ENCODE peak calls at places on chromosomes 4 and X, in ten cellular contexts. K, Z, I, Y, E, J, V, S, A and T are unnamed samples.

GRCh38 chr4:82639947-82640346 is 78.2 kb upstream of the TMEM150C start:
- DNase-seq in K (no peak), Z (no peak), I (no peak), Y (no peak), E (no peak), J (no peak), V (no peak), S (peak), A (no peak), T (no peak)

GRCh38 chr4:185143596-185143969 is 517 bp downstream of the SLC25A4 start:
- DNase-seq in K (no peak), Z (peak), I (peak), Y (no peak), E (no peak), J (peak), V (no peak), S (peak), A (peak), T (peak)

GRCh38 chrX:110178179-110178865 is 139.6 kb downstream of the AMMECR1 start:
- DNase-seq in K (no peak), Z (no peak), I (no peak), Y (no peak), E (no peak), J (no peak), V (no peak), S (no peak), A (no peak), T (no peak)

GRCh38 chr4:106092361-106093040 is 197.2 kb downstream of the NPNT start:
- DNase-seq in K (no peak), Z (no peak), I (no peak), Y (no peak), E (no peak), J (no peak), V (no peak), S (no peak), A (no peak), T (no peak)

GRCh38 chrX:21781525-21781924 is 23.6 kb upstream of the SMPX start:
- DNase-seq in K (no peak), Z (no peak), I (no peak), Y (no peak), E (no peak), J (no peak), V (no peak), S (no peak), A (peak), T (no peak)

GRCh38 chr4:22764183-22764582 is 71.4 kb downstream of the GBA3 start:
- DNase-seq in K (no peak), Z (no peak), I (no peak), Y (no peak), E (no peak), J (no peak), V (no peak), S (no peak), A (no peak), T (no peak)

GRCh38 chrX:154804957-154805695 is at the start of gene MPP1:
- DNase-seq in K (peak), Z (peak), I (peak), Y (peak), E (no peak), J (peak), V (peak), S (peak), A (peak), T (peak)

GRCh38 chr4:3037957-3038451 is 36.3 kb downstream of the HTT-AS start:
- DNase-seq in K (no peak), Z (no peak), I (no peak), Y (peak), E (no peak), J (no peak), V (no peak), S (peak), A (no peak), T (peak)

GRCh38 chr4:165011403-165011802 is 20.4 kb upstream of the TRIM60 start:
- DNase-seq in K (no peak), Z (no peak), I (no peak), Y (no peak), E (no peak), J (no peak), V (no peak), S (no peak), A (no peak), T (no peak)

GRCh38 chr4:165010991-165011390 is 20.8 kb upstream of the TRIM60 start:
- DNase-seq in K (no peak), Z (no peak), I (no peak), Y (no peak), E (no peak), J (no peak), V (no peak), S (no peak), A (no peak), T (no peak)

GRCh38 chr4:165013691-165014090 is 18.1 kb upstream of the TRIM60 start:
- DNase-seq in K (no peak), Z (no peak), I (no peak), Y (no peak), E (no peak), J (no peak), V (no peak), S (no peak), A (no peak), T (no peak)

DNA sequence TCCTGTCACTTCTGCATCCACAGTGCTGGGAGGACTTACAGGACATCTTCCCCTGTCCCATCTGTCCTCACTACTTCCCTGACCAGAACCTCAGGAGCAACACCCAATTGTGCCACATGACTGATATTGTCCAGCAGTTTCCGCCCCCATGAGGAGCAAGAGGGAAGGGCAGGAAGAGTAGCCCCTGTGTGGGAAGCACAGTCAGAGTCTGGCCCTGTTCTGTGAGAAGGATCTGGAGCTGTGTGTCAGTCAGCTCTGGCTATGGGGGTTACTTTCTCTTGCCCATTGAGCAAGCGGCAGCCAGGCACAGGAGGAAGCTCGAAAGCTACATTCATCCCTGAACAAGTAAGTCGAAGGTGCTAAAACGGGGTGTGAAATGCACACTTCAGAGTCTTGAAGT is 14.8 kb upstream of the TRIM60 start:
- DNase-seq in K (peak), Z (no peak), I (no peak), Y (no peak), E (no peak), J (peak), V (no peak), S (no peak), A (no peak), T (no peak)
- TF ChIP-seq CTCF in K (peak), Z (no peak), I (no peak), Y (no peak), E (peak), J (peak), V (peak), S (no peak), A (no peak), T (no peak)

GRCh38 chrX:41137589-41137988 is 52.3 kb downstream of the USP9X start:
- DNase-seq in K (no peak), Z (no peak), I (no peak), Y (no peak), E (no peak), J (no peak), V (no peak), S (peak), A (no peak), T (no peak)
- TF ChIP-seq CTCF in K (peak), Z (no peak), I (no peak), Y (peak), E (peak), J (peak), V (peak), S (peak), A (peak), T (peak)

DNA sequence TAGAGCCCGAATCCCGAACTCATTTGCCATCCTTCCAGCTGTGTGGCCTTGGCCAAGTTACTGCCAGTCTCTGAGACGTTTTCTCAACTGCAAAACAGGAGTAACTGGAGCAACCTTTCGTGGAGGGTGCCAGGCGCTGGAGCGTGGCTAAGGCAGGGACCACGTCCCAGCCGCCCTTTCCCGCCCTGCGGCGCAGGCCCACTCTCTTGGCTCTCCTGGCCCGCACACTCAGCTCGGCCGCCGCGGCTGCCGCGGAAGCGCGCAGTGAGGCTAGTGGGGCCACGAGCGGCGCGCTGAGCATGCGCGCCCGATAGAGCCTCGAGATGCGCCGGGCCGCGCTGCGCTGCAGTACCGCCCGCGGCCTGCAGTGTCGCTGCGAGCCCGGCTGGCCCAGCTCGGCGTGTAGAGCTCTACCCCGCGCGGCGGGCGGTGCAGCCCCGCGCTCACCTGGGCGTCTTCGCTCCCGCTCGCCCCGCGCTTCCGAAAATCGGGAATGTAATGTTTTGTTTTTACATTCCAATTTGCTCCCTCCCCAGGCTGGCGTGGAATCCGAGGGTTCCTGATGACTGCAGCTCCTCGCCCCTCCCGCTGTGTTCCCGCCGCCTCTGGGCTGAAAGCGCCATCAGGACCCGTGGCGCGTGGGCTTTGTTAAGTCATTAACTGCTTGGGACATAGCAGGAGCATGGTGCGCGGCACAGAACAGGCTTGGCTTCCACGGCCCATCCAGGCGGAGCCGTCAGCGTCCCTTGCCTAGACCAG is 4.0 kb upstream of the ZNF518B start:
- DNase-seq in K (peak), Z (peak), I (no peak), Y (peak), E (no peak), J (peak), V (peak), S (peak), A (peak), T (peak)
- TF ChIP-seq CTCF in K (peak), Z (peak), I (peak), Y (peak), E (peak), J (peak), V (peak), S (peak), A (peak), T (peak)

GRCh38 chr4:152462715-152463114 is 73.2 kb downstream of the FBXW7 start:
- DNase-seq in K (no peak), Z (no peak), I (no peak), Y (no peak), E (no peak), J (no peak), V (peak), S (peak), A (peak), T (no peak)

GRCh38 chr4:152458801-152459302 is 77.0 kb downstream of the FBXW7 start:
- DNase-seq in K (no peak), Z (no peak), I (no peak), Y (no peak), E (no peak), J (no peak), V (no peak), S (peak), A (peak), T (no peak)

GRCh38 chr4:152459326-152459725 is 76.6 kb downstream of the FBXW7 start:
- DNase-seq in K (no peak), Z (no peak), I (no peak), Y (no peak), E (no peak), J (no peak), V (no peak), S (no peak), A (no peak), T (no peak)

GRCh38 chr4:152462047-152462446 is 73.8 kb downstream of the FBXW7 start:
- DNase-seq in K (no peak), Z (no peak), I (no peak), Y (no peak), E (no peak), J (no peak), V (no peak), S (no peak), A (no peak), T (no peak)

DNA sequence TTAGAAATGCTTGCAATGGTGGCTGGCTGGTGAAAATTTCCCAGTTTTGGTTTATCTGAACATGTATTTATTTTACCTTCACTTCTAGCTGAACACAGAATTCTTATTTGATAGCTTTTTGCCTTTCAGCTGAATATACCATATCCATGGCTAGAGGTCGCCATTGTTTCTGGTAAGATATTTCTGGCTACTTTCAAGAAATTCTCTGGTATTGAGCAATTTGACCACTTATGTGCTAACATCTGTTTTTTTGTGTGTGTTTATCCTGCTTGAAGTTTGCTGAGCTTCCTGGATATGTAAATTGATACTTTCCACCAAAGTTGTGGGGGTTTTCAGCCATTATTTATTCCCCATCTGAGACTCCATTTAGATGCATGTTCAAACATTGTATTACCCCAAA is 75.4 kb downstream of the FBXW7 start:
- DNase-seq in K (no peak), Z (no peak), I (no peak), Y (no peak), E (peak), J (no peak), V (peak), S (peak), A (peak), T (no peak)
- TF ChIP-seq CTCF in K (no peak), Z (no peak), I (no peak), Y (peak), E (peak), J (no peak), V (peak), S (peak), A (peak), T (no peak)

GRCh38 chrX:40056420-40056819 is 41.3 kb downstream of the BCOR start:
- DNase-seq in K (no peak), Z (no peak), I (no peak), Y (no peak), E (no peak), J (no peak), V (no peak), S (no peak), A (no peak), T (no peak)
- TF ChIP-seq CTCF in K (no peak), Z (no peak), I (no peak), Y (no peak), E (no peak), J (no peak), V (no peak), S (no peak), A (no peak), T (no peak)

DNA sequence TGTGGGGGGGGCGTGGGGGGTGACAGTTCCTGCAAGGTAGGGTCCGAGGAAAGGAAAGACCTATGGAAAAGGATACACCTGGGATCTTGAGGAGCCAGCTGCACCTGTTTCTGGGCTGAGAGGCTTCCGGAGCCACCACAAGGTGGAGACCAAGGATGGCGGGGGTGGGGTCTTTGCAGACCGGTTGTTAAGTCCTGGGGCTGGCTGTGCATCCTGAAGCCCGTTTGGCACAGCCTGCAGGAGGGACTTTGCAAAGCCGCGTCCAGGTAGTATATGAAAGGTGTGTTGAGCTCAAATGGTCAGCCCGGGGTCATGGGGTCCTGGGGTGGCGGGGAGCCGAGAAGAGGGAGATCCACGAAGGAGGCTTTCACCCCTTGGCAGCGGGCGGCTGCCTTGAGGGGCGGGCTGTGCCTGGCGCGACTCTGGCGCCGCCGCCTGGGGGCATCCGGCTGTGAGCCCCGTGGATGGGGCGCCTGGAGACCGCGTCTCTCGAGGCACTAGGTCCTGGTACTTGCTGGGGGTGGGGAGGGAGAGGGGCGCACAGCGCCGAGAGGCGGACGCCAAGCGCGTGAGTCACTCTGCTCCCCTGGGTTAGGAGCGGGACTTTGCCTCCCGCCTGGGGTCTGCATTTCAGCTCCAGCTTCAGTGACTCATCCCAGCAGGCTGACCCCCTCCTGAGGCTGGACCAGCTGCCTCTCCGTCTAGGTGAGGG is 58.2 kb upstream of the DYNLT3 start:
- DNase-seq in K (peak), Z (no peak), I (no peak), Y (peak), E (no peak), J (peak), V (no peak), S (peak), A (peak), T (peak)
- TF ChIP-seq CTCF in K (no peak), Z (no peak), I (no peak), Y (no peak), E (peak), J (peak), V (peak), S (peak), A (no peak), T (no peak)

GRCh38 chrX:34338046-34338445 is 205.9 kb upstream of the FAM47A start:
- DNase-seq in K (no peak), Z (no peak), I (no peak), Y (no peak), E (no peak), J (no peak), V (no peak), S (no peak), A (no peak), T (no peak)

GRCh38 chrX:34343001-34343400 is 210.9 kb upstream of the FAM47A start:
- DNase-seq in K (no peak), Z (peak), I (no peak), Y (no peak), E (no peak), J (no peak), V (no peak), S (no peak), A (no peak), T (peak)

GRCh38 chrX:34341814-34342213 is 209.7 kb upstream of the FAM47A start:
- DNase-seq in K (peak), Z (no peak), I (no peak), Y (no peak), E (no peak), J (no peak), V (no peak), S (no peak), A (no peak), T (no peak)

DNA sequence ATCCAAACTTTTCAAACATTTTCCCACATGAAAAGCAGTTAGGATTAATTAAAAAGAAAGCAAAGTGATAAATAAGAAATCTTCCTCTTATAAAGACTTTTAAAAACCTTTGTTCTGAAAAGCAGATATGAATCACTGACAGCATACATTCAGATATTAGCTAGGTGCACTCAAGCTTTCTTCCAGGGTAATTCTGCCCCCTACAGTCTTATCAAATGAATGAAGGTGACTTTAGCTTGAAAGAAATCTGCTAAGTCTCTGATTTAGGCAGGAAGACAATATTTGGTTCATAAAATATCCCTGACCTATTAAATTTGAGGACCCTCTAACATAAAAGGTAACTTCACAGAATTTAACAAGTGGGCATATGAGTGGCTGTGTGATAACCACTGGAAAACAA is 209.1 kb upstream of the FAM47A start:
- DNase-seq in K (no peak), Z (no peak), I (no peak), Y (no peak), E (no peak), J (no peak), V (peak), S (no peak), A (no peak), T (no peak)
- TF ChIP-seq CTCF in K (peak), Z (no peak), I (no peak), Y (no peak), E (no peak), J (no peak), V (no peak), S (no peak), A (no peak), T (no peak)